ENCODE peak calls at places on chromosomes 16 and 17, in eight cellular contexts. K, N, S, D, V, P, G and T are unnamed samples.

GRCh38 chr17:83088451-83089321 is 9.3 kb downstream of the METRNL start:
- DNase-seq in N (no peak), G (no peak), K (no peak), V (no peak), P (no peak), S (no peak), D (no peak), T (no peak)

GRCh38 chr17:50612281-50612680 is 22.4 kb upstream of the ABCC3 start:
- DNase-seq in P (no peak), G (no peak), S (no peak), N (no peak), D (no peak), K (no peak), V (no peak), T (no peak)

GRCh38 chr17:35341465-35341992 is 31.9 kb downstream of the SLFN11 start:
- DNase-seq in G (no peak), N (no peak), P (no peak), V (no peak), D (peak), S (no peak), K (no peak), T (no peak)

GRCh38 chr16:66408181-66409048 is 18.7 kb upstream of the BEAN1 start:
- DNase-seq in V (peak), S (peak), G (peak), N (no peak), P (no peak), D (peak), K (peak), T (no peak)

GRCh38 chr16:80016689-80017088 is 416.2 kb upstream of the MAF start:
- DNase-seq in G (no peak), S (no peak), D (no peak), N (no peak), P (no peak), V (no peak), K (no peak), T (no peak)

GRCh38 chr17:15501788-15502187 is 34.4 kb upstream of the CDRT4 start:
- DNase-seq in P (no peak), V (no peak), G (no peak), S (no peak), K (no peak), D (no peak), N (no peak), T (no peak)

GRCh38 chr17:67132366-67132765 is 88.0 kb downstream of the CACNG1 start:
- DNase-seq in N (no peak), G (no peak), D (no peak), S (no peak), K (no peak), P (no peak), V (no peak), T (no peak)

GRCh38 chr17:45429338-45430005 is 3.2 kb downstream of the ARHGAP27 start:
- DNase-seq in N (no peak), S (no peak), K (no peak), G (no peak), V (no peak), P (peak), D (peak), T (no peak)

GRCh38 chr17:74369221-74369620 is 1.9 kb downstream of the GPR142 start:
- DNase-seq in G (no peak), P (no peak), S (no peak), D (peak), N (no peak), K (no peak), V (peak), T (no peak)

GRCh38 chr17:18217412-18218015 is 7.9 kb upstream of the LLGL1 start:
- DNase-seq in P (no peak), G (peak), V (peak), D (peak), S (peak), K (peak), N (peak), T (peak)

GRCh38 chr16:66028505-66029216 is 337.8 kb upstream of the CDH5 start:
- DNase-seq in S (no peak), V (no peak), D (no peak), K (peak), G (no peak), N (no peak), P (no peak), T (no peak)

GRCh38 chr17:79220715-79221291 is 146.2 kb downstream of the ENGASE start:
- DNase-seq in V (no peak), S (no peak), D (no peak), N (no peak), K (no peak), G (no peak), P (peak), T (no peak)

GRCh38 chr17:2393184-2393953 is 7.5 kb downstream of the MNT start:
- DNase-seq in K (peak), G (peak), S (peak), N (peak), D (peak), V (peak), P (peak), T (peak)

GRCh38 chr17:44374306-44375195 is 10.9 kb upstream of the FAM171A2 start:
- DNase-seq in V (no peak), N (no peak), D (no peak), S (no peak), P (no peak), K (no peak), G (peak), T (no peak)

GRCh38 chr17:55319933-55320593 is 55.3 kb downstream of the HLF start:
- DNase-seq in V (no peak), K (no peak), S (no peak), P (no peak), N (no peak), G (no peak), D (no peak), T (no peak)

GRCh38 chr17:17713839-17714238 is 32.6 kb downstream of the RAI1 start:
- DNase-seq in G (peak), P (no peak), V (no peak), S (no peak), D (peak), N (no peak), K (peak), T (no peak)

GRCh38 chr16:78925071-78925714 is 675.3 kb downstream of the MAF start:
- DNase-seq in G (peak), K (no peak), V (peak), N (no peak), S (peak), P (no peak), D (peak), T (no peak)

GRCh38 chr17:872843-873242 is 90.7 kb downstream of the MRM3 start:
- DNase-seq in V (no peak), S (no peak), K (no peak), P (no peak), G (no peak), D (no peak), N (no peak), T (no peak)

GRCh38 chr17:8941980-8942617 is 23.4 kb downstream of the PIK3R5 start:
- DNase-seq in K (no peak), D (no peak), G (no peak), N (no peak), P (no peak), S (no peak), V (peak), T (no peak)

GRCh38 chr17:6505425-6506142 is 50.8 kb downstream of the PITPNM3 start:
- DNase-seq in V (no peak), D (no peak), G (no peak), N (no peak), K (peak), S (peak), P (no peak), T (no peak)

GRCh38 chr16:86975445-86975844 is 341.7 kb downstream of the C16orf95 start:
- DNase-seq in P (no peak), D (no peak), N (no peak), G (peak), K (peak), S (peak), V (no peak), T (no peak)

GRCh38 chr17:56085576-56086267 is 67.6 kb upstream of the ANKFN1 start:
- DNase-seq in N (no peak), D (no peak), K (no peak), V (no peak), G (no peak), S (no peak), P (no peak), T (no peak)

GRCh38 chr16:68658258-68658973 is 13.3 kb downstream of the CDH3 start:
- DNase-seq in V (no peak), P (peak), S (peak), D (no peak), N (peak), G (peak), K (peak), T (no peak)

GRCh38 chr16:12211870-12212690 is 235.5 kb downstream of the SNX29 start:
- DNase-seq in P (no peak), K (no peak), V (no peak), N (no peak), S (no peak), G (peak), D (no peak), T (no peak)

GRCh38 chr16:12213180-12213579 is 236.6 kb downstream of the SNX29 start:
- DNase-seq in V (no peak), P (no peak), G (no peak), N (no peak), K (no peak), D (no peak), S (no peak), T (no peak)

GRCh38 chr16:12217341-12217740 is 240.8 kb downstream of the SNX29 start:
- DNase-seq in K (no peak), N (no peak), V (no peak), G (no peak), D (no peak), S (no peak), P (no peak), T (no peak)

GRCh38 chr16:12214509-12214908 is 238.0 kb downstream of the SNX29 start:
- DNase-seq in P (no peak), D (no peak), S (no peak), K (no peak), V (no peak), N (no peak), G (no peak), T (no peak)

DNA sequence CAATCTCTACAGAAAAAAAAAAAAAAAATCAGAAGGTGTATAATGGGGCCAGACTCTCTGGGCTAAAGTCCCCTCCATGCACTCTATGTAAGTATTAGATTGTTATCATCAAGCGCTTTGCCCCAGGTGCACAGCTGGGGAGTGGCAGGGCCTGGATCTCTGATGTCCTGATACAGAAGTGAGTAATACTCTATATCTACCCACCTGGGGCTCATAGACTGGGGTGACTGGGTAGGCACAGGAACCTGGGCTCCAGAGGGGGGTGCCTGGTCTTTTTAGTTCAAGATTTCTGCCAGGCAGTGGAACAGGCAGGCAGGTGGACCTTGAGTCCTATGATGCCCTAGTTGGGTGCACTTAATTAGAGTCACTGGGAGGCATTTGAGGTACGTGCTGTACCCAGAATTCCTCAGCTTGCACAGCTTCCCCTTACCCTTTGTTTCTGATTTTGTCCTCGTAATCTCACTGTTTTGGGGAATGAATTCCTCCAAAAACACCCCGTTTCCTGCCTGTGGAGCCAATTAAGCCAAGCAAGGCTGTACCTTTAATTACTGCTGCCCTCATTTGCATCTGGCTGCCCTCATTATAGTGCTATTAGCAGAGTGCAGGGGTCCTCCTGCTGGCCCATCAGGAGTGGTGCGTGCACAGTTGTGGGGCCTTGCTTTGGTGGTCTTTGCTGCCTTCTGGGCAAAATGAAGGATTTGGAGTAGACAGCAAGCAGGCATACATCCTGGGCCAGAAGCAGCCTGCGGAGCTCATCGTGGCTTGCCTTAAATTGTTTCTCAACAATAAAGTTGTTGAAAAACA is 239.0 kb downstream of the SNX29 start:
- DNase-seq in V (no peak), D (no peak), N (no peak), P (no peak), S (no peak), K (no peak), G (no peak), T (no peak)
- TF ChIP-seq CTCF in V (no peak), D (no peak), N (no peak), P (no peak), S (no peak), K (peak), G (peak), T (no peak)

GRCh38 chr17:69084911-69085310 is 24.2 kb upstream of the ABCA9 start:
- DNase-seq in K (no peak), S (peak), D (no peak), P (no peak), G (peak), V (no peak), N (no peak), T (no peak)
- TF ChIP-seq CTCF in K (peak), S (peak), D (peak), P (peak), G (peak), V (peak), N (no peak), T (no peak)

GRCh38 chr16:53142823-53143568 is 88.2 kb downstream of the CHD9 start:
- DNase-seq in D (no peak), P (no peak), G (no peak), V (no peak), N (no peak), S (peak), K (no peak), T (no peak)
- TF ChIP-seq CTCF in D (no peak), P (no peak), G (no peak), V (no peak), N (no peak), S (no peak), K (no peak), T (no peak)

DNA sequence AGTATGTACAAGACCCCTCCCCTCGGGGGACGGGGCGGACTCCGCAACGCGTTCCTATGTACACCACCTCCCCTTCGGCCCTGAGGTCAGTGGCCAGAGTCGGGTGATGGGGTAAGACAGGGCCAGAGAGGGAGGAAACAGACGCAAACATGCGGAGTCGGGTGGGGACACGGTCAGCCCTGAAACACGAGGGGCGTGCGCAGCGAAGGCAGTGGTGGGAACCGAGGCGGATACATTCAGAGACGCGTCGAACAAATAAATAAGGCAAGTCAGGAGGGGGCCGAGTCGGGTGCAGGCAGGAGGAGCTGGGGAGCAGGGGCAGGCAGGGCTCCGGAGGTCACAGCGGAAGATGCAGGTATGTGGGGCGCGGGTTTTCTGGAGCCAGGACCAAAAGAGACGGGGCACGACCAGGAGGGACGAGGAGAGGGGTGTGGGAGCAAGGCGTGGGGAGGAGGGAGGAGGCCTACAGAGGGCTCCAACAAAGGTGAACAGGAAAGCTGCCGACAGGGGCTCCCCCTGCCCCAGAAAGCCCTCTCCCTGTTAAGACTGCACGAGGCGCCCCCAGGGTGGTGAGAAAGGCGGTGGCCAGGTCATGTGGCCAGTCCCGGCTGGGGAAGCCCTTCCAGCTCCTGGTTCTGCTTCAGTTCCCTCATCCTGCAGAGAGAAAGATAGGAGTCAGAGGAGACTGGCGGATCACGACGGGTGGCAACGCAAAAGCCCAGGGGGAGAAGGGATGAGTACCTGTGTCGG is 724 bp upstream of the SPAG7 start:
- DNase-seq in D (peak), G (no peak), P (no peak), N (no peak), V (peak), S (no peak), K (peak), T (no peak)
- TF ChIP-seq CTCF in D (no peak), G (no peak), P (no peak), N (no peak), V (no peak), S (no peak), K (no peak), T (no peak)

GRCh38 chr16:11481987-11482386 is 104.7 kb downstream of the LITAF start:
- DNase-seq in P (no peak), S (no peak), V (no peak), G (no peak), D (no peak), K (no peak), N (no peak), T (no peak)
- TF ChIP-seq CTCF in P (no peak), S (no peak), V (no peak), G (no peak), D (no peak), K (no peak), N (no peak), T (no peak)